ENCODE peak calls at places on chromosomes 1 and 21, in five cellular contexts. One of them, this sample, is unnamed.

GRCh38 chr21:37381883-37382585 is 15.5 kb downstream of the DYRK1A start:
- DNase-seq in cardiac fibroblast: no peak
- DNase-seq in PC-3: peak; percentile 56
- DNase-seq in glutamatergic neuron: no peak
- DNase-seq in kidney: no peak
- DNase-seq in this sample: no peak

GRCh38 chr1:228502522-228502921 is 15.3 kb downstream of the RNF187 start:
- DNase-seq in kidney: no peak
- DNase-seq in PC-3: no peak
- DNase-seq in glutamatergic neuron: no peak
- DNase-seq in cardiac fibroblast: no peak
- DNase-seq in this sample: no peak

GRCh38 chr1:21251773-21252471 is 38.3 kb downstream of the ECE1 start:
- DNase-seq in cardiac fibroblast: peak; percentile 97
- DNase-seq in glutamatergic neuron: no peak
- DNase-seq in kidney: no peak
- DNase-seq in PC-3: peak; percentile 96
- DNase-seq in this sample: peak; percentile 94

GRCh38 chr1:161069731-161070270 is at the start of gene ARHGAP30:
- DNase-seq in kidney: peak; percentile 87
- DNase-seq in cardiac fibroblast: no peak
- DNase-seq in glutamatergic neuron: no peak
- DNase-seq in PC-3: no peak
- DNase-seq in this sample: peak; percentile 71

GRCh38 chr1:183394435-183394834 is 23.7 kb downstream of the NMNAT2 start:
- DNase-seq in glutamatergic neuron: no peak
- DNase-seq in cardiac fibroblast: no peak
- DNase-seq in kidney: no peak
- DNase-seq in PC-3: no peak
- DNase-seq in this sample: no peak

GRCh38 chr1:31784356-31785019 is 20.3 kb upstream of the ADGRB2 start:
- DNase-seq in glutamatergic neuron: no peak
- DNase-seq in kidney: peak; percentile 13
- DNase-seq in cardiac fibroblast: no peak
- DNase-seq in PC-3: no peak
- DNase-seq in this sample: no peak

GRCh38 chr1:214427871-214428277 is 123.5 kb downstream of the PTPN14 start:
- DNase-seq in glutamatergic neuron: no peak
- DNase-seq in cardiac fibroblast: peak; percentile 95
- DNase-seq in kidney: no peak
- DNase-seq in PC-3: peak; percentile 96
- DNase-seq in this sample: no peak

GRCh38 chr21:44800971-44801467 is 601 bp downstream of the UBE2G2 start:
- DNase-seq in cardiac fibroblast: peak; percentile 49
- DNase-seq in PC-3: peak; percentile 60
- DNase-seq in glutamatergic neuron: no peak
- DNase-seq in kidney: no peak
- DNase-seq in this sample: no peak

GRCh38 chr1:54324750-54325704 is 81.2 kb downstream of the SSBP3 start:
- DNase-seq in cardiac fibroblast: no peak
- DNase-seq in PC-3: no peak
- DNase-seq in glutamatergic neuron: no peak
- DNase-seq in kidney: no peak
- DNase-seq in this sample: no peak

GRCh38 chr1:9589144-9589718 is 520 bp downstream of the TMEM201 start:
- DNase-seq in glutamatergic neuron: peak; percentile 45
- DNase-seq in PC-3: no peak
- DNase-seq in cardiac fibroblast: peak; percentile 32
- DNase-seq in kidney: no peak
- DNase-seq in this sample: no peak

GRCh38 chr1:107787299-107787698 is 177.7 kb downstream of the VAV3 start:
- DNase-seq in glutamatergic neuron: no peak
- DNase-seq in cardiac fibroblast: no peak
- DNase-seq in kidney: no peak
- DNase-seq in PC-3: no peak
- DNase-seq in this sample: no peak

GRCh38 chr21:45642122-45642813 is 1.3 kb upstream of the PCBP3 start:
- DNase-seq in kidney: peak; percentile 88
- DNase-seq in cardiac fibroblast: no peak
- DNase-seq in glutamatergic neuron: no peak
- DNase-seq in PC-3: no peak
- DNase-seq in this sample: no peak

GRCh38 chr1:241406421-241406820 is 49.4 kb upstream of the RGS7 start:
- DNase-seq in glutamatergic neuron: no peak
- DNase-seq in kidney: no peak
- DNase-seq in PC-3: no peak
- DNase-seq in cardiac fibroblast: no peak
- DNase-seq in this sample: no peak

GRCh38 chr1:43372172-43372571 is 4.4 kb upstream of the ELOVL1 start:
- DNase-seq in cardiac fibroblast: peak; percentile 31
- DNase-seq in kidney: no peak
- DNase-seq in glutamatergic neuron: no peak
- DNase-seq in PC-3: peak; percentile 60
- DNase-seq in this sample: no peak

GRCh38 chr1:206693029-206693428 is 8.3 kb downstream of the MAPKAPK2 start:
- DNase-seq in PC-3: peak; percentile 29
- DNase-seq in glutamatergic neuron: no peak
- DNase-seq in cardiac fibroblast: peak; percentile 84
- DNase-seq in kidney: peak; percentile 90
- DNase-seq in this sample: peak; percentile 81

GRCh38 chr1:47986741-47987140 is 10.4 kb downstream of the TRABD2B start:
- DNase-seq in kidney: peak; percentile 66
- DNase-seq in PC-3: no peak
- DNase-seq in glutamatergic neuron: no peak
- DNase-seq in cardiac fibroblast: no peak
- DNase-seq in this sample: no peak

GRCh38 chr21:34019402-34019801 is 54.0 kb upstream of the MRPS6 start:
- DNase-seq in cardiac fibroblast: no peak
- DNase-seq in PC-3: no peak
- DNase-seq in kidney: no peak
- DNase-seq in glutamatergic neuron: no peak
- DNase-seq in this sample: no peak

GRCh38 chr1:86169625-86170024 is 13.1 kb upstream of the COL24A1 start:
- DNase-seq in PC-3: peak; percentile 30
- DNase-seq in cardiac fibroblast: peak; percentile 21
- DNase-seq in kidney: no peak
- DNase-seq in glutamatergic neuron: no peak
- DNase-seq in this sample: no peak
- TF ChIP-seq CTCF in PC-3: peak; percentile 43
- TF ChIP-seq CTCF in cardiac fibroblast: peak; percentile 11
- TF ChIP-seq CTCF in kidney: no peak
- TF ChIP-seq CTCF in glutamatergic neuron: no peak
- TF ChIP-seq CTCF in this sample: no peak

GRCh38 chr1:166354411-166354810 is 187.6 kb upstream of the FAM78B start:
- DNase-seq in cardiac fibroblast: no peak
- DNase-seq in PC-3: peak; percentile 26
- DNase-seq in glutamatergic neuron: no peak
- DNase-seq in kidney: no peak
- DNase-seq in this sample: no peak
- TF ChIP-seq CTCF in cardiac fibroblast: no peak
- TF ChIP-seq CTCF in PC-3: no peak
- TF ChIP-seq CTCF in glutamatergic neuron: no peak
- TF ChIP-seq CTCF in kidney: no peak
- TF ChIP-seq CTCF in this sample: no peak

GRCh38 chr1:23798662-23799142 is 1.9 kb downstream of the GALE start:
- DNase-seq in PC-3: no peak
- DNase-seq in kidney: peak; percentile 76
- DNase-seq in cardiac fibroblast: no peak
- DNase-seq in glutamatergic neuron: no peak
- DNase-seq in this sample: no peak
- TF ChIP-seq CTCF in PC-3: no peak
- TF ChIP-seq CTCF in kidney: no peak
- TF ChIP-seq CTCF in cardiac fibroblast: no peak
- TF ChIP-seq CTCF in glutamatergic neuron: no peak
- TF ChIP-seq CTCF in this sample: no peak

GRCh38 chr1:222384536-222384935 is 163.4 kb downstream of the HHIPL2 start:
- DNase-seq in kidney: no peak
- DNase-seq in glutamatergic neuron: no peak
- DNase-seq in PC-3: no peak
- DNase-seq in cardiac fibroblast: peak; percentile 2
- DNase-seq in this sample: no peak

GRCh38 chr1:222390181-222390580 is 157.7 kb downstream of the HHIPL2 start:
- DNase-seq in glutamatergic neuron: no peak
- DNase-seq in PC-3: no peak
- DNase-seq in kidney: no peak
- DNase-seq in cardiac fibroblast: peak; percentile 16
- DNase-seq in this sample: no peak

GRCh38 chr1:222385973-222386372 is 161.9 kb downstream of the HHIPL2 start:
- DNase-seq in glutamatergic neuron: no peak
- DNase-seq in cardiac fibroblast: no peak
- DNase-seq in kidney: no peak
- DNase-seq in PC-3: no peak
- DNase-seq in this sample: no peak

GRCh38 chr1:222385262-222385661 is 162.6 kb downstream of the HHIPL2 start:
- DNase-seq in glutamatergic neuron: no peak
- DNase-seq in kidney: no peak
- DNase-seq in cardiac fibroblast: no peak
- DNase-seq in PC-3: no peak
- DNase-seq in this sample: no peak

GRCh38 chr1:222387020-222387816 is 160.7 kb downstream of the HHIPL2 start:
- DNase-seq in cardiac fibroblast: no peak
- DNase-seq in glutamatergic neuron: peak; percentile 50
- DNase-seq in kidney: no peak
- DNase-seq in PC-3: peak; percentile 42
- DNase-seq in this sample: no peak
- TF ChIP-seq CTCF in cardiac fibroblast: peak; percentile 21
- TF ChIP-seq CTCF in glutamatergic neuron: peak; percentile 38
- TF ChIP-seq CTCF in kidney: no peak
- TF ChIP-seq CTCF in PC-3: peak; percentile 60
- TF ChIP-seq CTCF in this sample: no peak

GRCh38 chr1:208280184-208280583 is 36.0 kb upstream of the PLXNA2 start:
- DNase-seq in cardiac fibroblast: no peak
- DNase-seq in PC-3: no peak
- DNase-seq in glutamatergic neuron: no peak
- DNase-seq in kidney: no peak
- DNase-seq in this sample: no peak
- TF ChIP-seq CTCF in cardiac fibroblast: no peak
- TF ChIP-seq CTCF in PC-3: no peak
- TF ChIP-seq CTCF in glutamatergic neuron: no peak
- TF ChIP-seq CTCF in kidney: no peak
- TF ChIP-seq CTCF in this sample: no peak

GRCh38 chr21:18801468-18801867 is 397.9 kb upstream of the TMPRSS15 start:
- DNase-seq in glutamatergic neuron: no peak
- DNase-seq in PC-3: peak; percentile 71
- DNase-seq in cardiac fibroblast: no peak
- DNase-seq in kidney: no peak
- DNase-seq in this sample: no peak
- TF ChIP-seq CTCF in glutamatergic neuron: no peak
- TF ChIP-seq CTCF in PC-3: peak; percentile 67
- TF ChIP-seq CTCF in cardiac fibroblast: no peak
- TF ChIP-seq CTCF in kidney: no peak
- TF ChIP-seq CTCF in this sample: no peak

GRCh38 chr1:70409136-70409535 is 1.9 kb upstream of the CTH start:
- DNase-seq in kidney: no peak
- DNase-seq in PC-3: no peak
- DNase-seq in glutamatergic neuron: no peak
- DNase-seq in cardiac fibroblast: no peak
- DNase-seq in this sample: no peak

GRCh38 chr1:70410604-70411359 is at the start of gene CTH:
- DNase-seq in cardiac fibroblast: peak; percentile 97
- DNase-seq in kidney: peak; percentile 99
- DNase-seq in glutamatergic neuron: peak; percentile 95
- DNase-seq in PC-3: peak; percentile 98
- DNase-seq in this sample: peak; percentile 99

GRCh38 chr1:70415882-70416281 is 4.8 kb downstream of the CTH start:
- DNase-seq in glutamatergic neuron: no peak
- DNase-seq in kidney: no peak
- DNase-seq in PC-3: no peak
- DNase-seq in cardiac fibroblast: no peak
- DNase-seq in this sample: no peak

GRCh38 chr1:70405780-70406416 is 5.2 kb upstream of the CTH start:
- DNase-seq in PC-3: no peak
- DNase-seq in kidney: no peak
- DNase-seq in cardiac fibroblast: no peak
- DNase-seq in glutamatergic neuron: no peak
- DNase-seq in this sample: no peak

DNA sequence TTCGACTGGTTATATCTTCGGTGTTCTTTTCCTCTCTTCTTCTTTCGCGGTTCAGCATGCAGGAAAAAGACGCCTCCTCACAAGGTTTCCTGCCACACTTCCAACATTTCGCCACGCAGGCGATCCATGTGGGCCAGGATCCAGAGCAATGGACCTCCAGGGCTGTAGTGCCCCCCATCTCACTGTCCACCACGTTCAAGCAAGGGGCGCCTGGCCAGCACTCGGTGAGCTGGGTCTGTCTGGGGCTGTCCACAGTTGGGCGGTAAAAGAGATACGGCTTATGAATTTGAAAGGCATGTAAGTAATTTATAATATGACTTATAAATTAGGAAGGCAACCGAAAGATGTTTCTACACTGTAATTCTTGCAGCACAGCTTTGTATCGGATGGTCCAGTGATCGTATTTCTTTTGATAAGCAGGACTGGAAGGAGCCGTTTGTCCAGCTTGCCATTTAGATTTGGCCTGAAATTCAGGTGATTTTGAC is 334 bp downstream of the CTH start:
- DNase-seq in kidney: no peak
- DNase-seq in cardiac fibroblast: peak; percentile 60
- DNase-seq in glutamatergic neuron: no peak
- DNase-seq in PC-3: peak; percentile 34
- DNase-seq in this sample: no peak
- TF ChIP-seq CTCF in kidney: no peak
- TF ChIP-seq CTCF in cardiac fibroblast: no peak
- TF ChIP-seq CTCF in glutamatergic neuron: no peak
- TF ChIP-seq CTCF in PC-3: no peak
- TF ChIP-seq CTCF in this sample: no peak